ENCODE peak calls at places on chromosomes 7 and 10, in nine cellular contexts. T, R, E, H, W, S, A, B and G are unnamed samples.

GRCh38 chr10:123597676-123598075 is 68.5 kb upstream of the GPR26 start:
- DNase-seq in T (no peak), R (no peak), E (no peak), H (no peak), W (no peak), S (no peak), A (no peak), B (no peak), G (no peak)

GRCh38 chr10:50360486-50360885 is 109.2 kb upstream of the ASAH2 start:
- DNase-seq in T (no peak), R (no peak), E (no peak), H (no peak), W (no peak), S (no peak), A (no peak), B (no peak), G (no peak)

GRCh38 chr10:96442017-96442643 is 71.6 kb downstream of the TLL2 start:
- DNase-seq in T (no peak), R (no peak), E (no peak), H (no peak), W (no peak), S (no peak), A (no peak), B (no peak), G (no peak)

GRCh38 chr10:43156590-43157340 is 18.5 kb downstream of the CSGALNACT2 start:
- DNase-seq in T (no peak), R (no peak), E (no peak), H (no peak), W (no peak), S (no peak), A (no peak), B (no peak), G (no peak)

GRCh38 chr7:20797174-20798080 is 10.7 kb upstream of the SP8 start:
- DNase-seq in T (peak; percentile 50), R (no peak), E (no peak), H (no peak), W (no peak), S (no peak), A (no peak), B (no peak), G (no peak)

GRCh38 chr10:75058142-75058541 is 53.3 kb upstream of the SAMD8 start:
- DNase-seq in T (no peak), R (no peak), E (peak; percentile 69), H (no peak), W (no peak), S (no peak), A (no peak), B (no peak), G (no peak)

GRCh38 chr10:72879245-72879644 is 14.3 kb upstream of the OIT3 start:
- DNase-seq in T (no peak), R (no peak), E (no peak), H (no peak), W (no peak), S (no peak), A (no peak), B (no peak), G (no peak)

GRCh38 chr7:114722562-114722961 is 199.3 kb upstream of the MDFIC start:
- DNase-seq in T (no peak), R (no peak), E (no peak), H (no peak), W (no peak), S (no peak), A (no peak), B (no peak), G (no peak)

GRCh38 chr7:20310963-20311742 is 19.5 kb upstream of the ITGB8 start:
- DNase-seq in T (peak; percentile 78), R (no peak), E (no peak), H (no peak), W (no peak), S (no peak), A (no peak), B (no peak), G (no peak)

GRCh38 chr10:77285529-77286182 is 352.0 kb downstream of the KCNMA1 start:
- DNase-seq in T (no peak), R (no peak), E (no peak), H (no peak), W (no peak), S (no peak), A (no peak), B (no peak), G (no peak)

DNA sequence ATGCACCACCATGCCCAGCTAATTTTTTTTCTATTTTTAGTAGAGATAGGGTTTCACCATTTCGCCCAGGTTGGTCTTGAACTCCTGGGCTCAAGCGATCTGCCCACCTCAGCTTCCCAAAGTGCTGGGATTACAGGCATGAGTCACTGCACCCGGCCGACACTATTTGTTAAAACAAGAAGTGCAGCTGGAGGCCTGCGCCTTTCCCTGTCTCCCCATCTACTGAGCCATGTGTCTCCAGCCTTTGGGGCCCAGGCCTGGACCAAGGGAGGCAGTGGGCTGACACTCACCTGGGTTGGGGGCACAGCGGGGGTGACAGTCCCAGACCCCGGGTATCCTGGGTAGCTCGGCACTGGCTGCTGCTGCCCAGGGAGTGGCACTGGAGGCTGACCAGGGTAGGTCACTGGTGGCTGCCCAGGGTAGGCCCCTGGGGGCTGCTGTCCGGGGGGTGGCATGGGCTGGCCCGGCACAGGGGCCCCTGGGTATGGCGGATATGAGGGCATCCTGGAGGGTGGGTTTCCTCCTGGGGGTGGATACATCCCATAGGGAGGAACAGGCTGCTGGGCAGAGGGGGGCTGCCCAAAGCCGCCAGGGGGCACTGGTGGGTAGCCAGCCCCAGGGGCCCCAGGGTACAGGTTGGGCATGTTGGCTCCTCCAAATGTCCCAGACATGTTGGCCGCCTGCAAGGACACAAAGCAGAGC is 36.3 kb downstream of the PLAC9 start:
- DNase-seq in T (peak; percentile 38), R (no peak), E (no peak), H (no peak), W (no peak), S (no peak), A (peak; percentile 66), B (no peak), G (no peak)
- TF ChIP-seq CTCF in T (peak; percentile 60), R (peak; percentile 25), E (no peak), H (peak; percentile 22), W (no peak), S (no peak), A (peak; percentile 59), B (peak; percentile 5), G (no peak)

DNA sequence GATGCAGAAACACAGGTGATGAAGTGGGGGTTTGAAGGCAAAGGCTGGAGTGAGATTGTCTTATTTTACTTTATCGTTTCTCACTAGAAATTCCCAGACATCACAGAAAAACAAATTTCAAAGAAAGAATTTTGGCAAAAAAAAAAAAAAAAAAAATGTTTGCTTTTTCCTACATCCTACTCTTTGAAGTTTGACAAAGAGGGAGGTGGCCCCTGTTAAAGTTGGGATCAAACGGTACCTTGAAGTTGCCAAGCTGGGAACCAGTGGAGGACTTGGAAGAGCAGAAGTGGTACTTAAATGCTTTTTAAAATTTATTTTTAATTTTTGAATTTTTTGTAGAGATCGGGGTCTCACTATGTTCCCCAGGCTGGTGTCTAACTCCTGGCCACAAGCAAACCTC is 63.9 kb upstream of the KIF5B start:
- DNase-seq in T (no peak), R (no peak), E (no peak), H (no peak), W (no peak), S (no peak), A (no peak), B (no peak), G (no peak)
- TF ChIP-seq CTCF in T (no peak), R (no peak), E (no peak), H (no peak), W (no peak), S (no peak), A (no peak), B (no peak), G (no peak)

GRCh38 chr7:106518986-106519385 is 142.0 kb downstream of the CCDC71L start:
- DNase-seq in T (no peak), R (no peak), E (no peak), H (no peak), W (no peak), S (no peak), A (no peak), B (no peak), G (no peak)

GRCh38 chr7:106522691-106523090 is 138.3 kb downstream of the CCDC71L start:
- DNase-seq in T (no peak), R (no peak), E (no peak), H (no peak), W (no peak), S (no peak), A (no peak), B (no peak), G (no peak)

GRCh38 chr7:106521541-106521940 is 139.4 kb downstream of the CCDC71L start:
- DNase-seq in T (no peak), R (no peak), E (no peak), H (no peak), W (no peak), S (no peak), A (no peak), B (no peak), G (no peak)

GRCh38 chr7:106523482-106523881 is 137.5 kb downstream of the CCDC71L start:
- DNase-seq in T (no peak), R (no peak), E (no peak), H (no peak), W (no peak), S (no peak), A (no peak), B (no peak), G (no peak)

DNA sequence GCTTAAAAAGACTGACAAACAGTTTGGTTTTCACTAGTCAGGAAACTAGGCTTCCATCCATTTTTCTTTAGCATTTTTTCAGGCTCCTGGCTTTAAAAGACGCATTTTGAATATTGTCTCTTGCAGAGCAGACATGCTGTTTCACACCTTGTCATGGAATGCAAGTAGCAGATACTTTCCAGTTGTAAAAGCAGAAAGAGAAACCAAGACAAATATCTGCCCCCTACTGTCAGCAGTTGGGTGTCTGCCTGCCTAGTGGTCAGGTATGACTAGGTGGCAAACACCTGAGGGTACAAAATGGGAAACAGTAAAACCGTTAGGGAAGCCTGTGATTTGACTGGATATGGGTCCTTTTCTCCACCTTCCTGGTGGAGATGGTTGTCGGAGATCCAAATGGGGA is 139.8 kb downstream of the CCDC71L start:
- DNase-seq in T (peak; percentile 45), R (no peak), E (no peak), H (no peak), W (no peak), S (no peak), A (no peak), B (no peak), G (no peak)
- TF ChIP-seq CTCF in T (peak; percentile 33), R (no peak), E (no peak), H (no peak), W (no peak), S (no peak), A (peak; percentile 50), B (no peak), G (no peak)

DNA sequence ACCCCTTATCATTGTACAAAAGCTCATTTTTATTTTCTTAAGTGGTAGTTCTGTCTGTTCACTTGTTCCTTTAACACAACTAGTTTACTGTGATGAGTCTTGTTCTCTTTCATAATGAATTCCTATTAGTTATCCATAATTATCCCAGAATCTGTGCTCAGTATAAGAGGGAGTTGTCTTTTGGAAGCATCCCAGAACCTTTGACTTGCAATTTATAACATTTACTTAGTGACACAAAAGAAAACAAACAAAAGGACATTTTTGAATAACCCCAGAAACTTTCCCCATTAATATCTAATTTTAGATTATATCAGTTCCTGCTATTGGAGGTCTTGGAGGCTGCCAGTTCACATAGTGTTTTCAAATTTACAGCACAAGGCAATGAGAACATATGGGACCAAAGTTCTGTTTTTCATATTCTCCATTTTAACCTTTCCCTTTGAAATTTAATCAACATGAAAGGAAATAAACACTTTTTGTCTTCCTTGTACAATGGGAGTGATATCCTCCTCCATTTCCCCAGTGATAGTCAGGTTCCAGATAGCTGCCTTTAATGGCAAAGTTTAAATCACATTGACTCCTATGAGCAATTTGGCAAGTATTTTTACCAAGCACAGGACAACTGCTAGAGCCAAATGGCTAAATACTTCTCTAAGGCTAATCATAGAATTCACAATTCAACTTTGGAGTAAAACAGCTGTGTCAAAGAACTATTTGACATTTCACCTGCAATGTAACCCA is 37.1 kb upstream of the GNAT3 start:
- DNase-seq in T (no peak), R (no peak), E (no peak), H (no peak), W (no peak), S (no peak), A (no peak), B (no peak), G (no peak)
- TF ChIP-seq CTCF in T (no peak), R (no peak), E (no peak), H (no peak), W (no peak), S (no peak), A (no peak), B (no peak), G (no peak)